ENCODE peak calls at places on chromosomes 5 and 9, in four cellular contexts. V, Y, M and O are unnamed samples.
A peak's percentile ranks its signal among the peaks of the same experiment; 100 is the strongest.

GRCh38 chr9:100597236-100597635 is 19.4 kb downstream of the CAVIN4 start:
- DNase-seq in V (no peak), Y (no peak), M (no peak), O (no peak)

GRCh38 chr9:76512826-76513225 is 53.8 kb downstream of the GCNT1 start:
- DNase-seq in V (no peak), Y (no peak), M (peak; percentile 66), O (no peak)

GRCh38 chr9:126239515-126239914 is 87.1 kb upstream of the MVB12B start:
- DNase-seq in V (no peak), Y (no peak), M (no peak), O (no peak)

GRCh38 chr5:65663804-65664521 is 39.1 kb downstream of the SHLD3 start:
- DNase-seq in V (no peak), Y (no peak), M (peak; percentile 28), O (no peak)

GRCh38 chr5:84274585-84275468 is 109.9 kb downstream of the EDIL3 start:
- DNase-seq in V (peak; percentile 17), Y (peak; percentile 57), M (peak; percentile 60), O (no peak)

GRCh38 chr9:114046876-114047275 is 31.2 kb downstream of the AMBP start:
- DNase-seq in V (no peak), Y (no peak), M (peak; percentile 18), O (no peak)

GRCh38 chr9:89592201-89592815 is 12.5 kb upstream of the GADD45G start:
- DNase-seq in V (no peak), Y (no peak), M (no peak), O (no peak)

GRCh38 chr5:4570047-4571015 is 569.8 kb upstream of the ADAMTS16 start:
- DNase-seq in V (no peak), Y (no peak), M (no peak), O (no peak)

GRCh38 chr9:16131269-16131668 is 578.4 kb downstream of the CCDC171 start:
- DNase-seq in V (no peak), Y (no peak), M (peak; percentile 55), O (no peak)

GRCh38 chr5:124328201-124328600 is 418.2 kb downstream of the ZNF608 start:
- DNase-seq in V (no peak), Y (no peak), M (no peak), O (no peak)

GRCh38 chr5:42767491-42768105 is 11.0 kb downstream of the CCDC152 start:
- DNase-seq in V (peak; percentile 27), Y (no peak), M (peak; percentile 59), O (no peak)

GRCh38 chr5:11903121-11903613 is 1.1 kb downstream of the CTNND2 start:
- DNase-seq in V (no peak), Y (no peak), M (no peak), O (no peak)

GRCh38 chr9:133638076-133638475 is 1.9 kb downstream of the DBH start:
- DNase-seq in V (no peak), Y (no peak), M (no peak), O (no peak)

GRCh38 chr9:134486127-134486995 is 155.2 kb upstream of the COL5A1 start:
- DNase-seq in V (no peak), Y (no peak), M (no peak), O (peak; percentile 27)

GRCh38 chr5:95924720-95925119 is 36.9 kb downstream of the ELL2 start:
- DNase-seq in V (no peak), Y (no peak), M (peak; percentile 87), O (no peak)

GRCh38 chr9:125341566-125341965 is 79.9 kb downstream of the GAPVD1 start:
- DNase-seq in V (no peak), Y (no peak), M (no peak), O (no peak)

GRCh38 chr9:120878188-120879130 is 1.5 kb upstream of the PHF19 start:
- DNase-seq in V (peak; percentile 58), Y (no peak), M (no peak), O (no peak)

GRCh38 chr9:124654431-124654830 is 116.7 kb downstream of the NR6A1 start:
- DNase-seq in V (no peak), Y (no peak), M (no peak), O (no peak)

GRCh38 chr5:162888268-162888667 is 549.1 kb upstream of the CCNG1 start:
- DNase-seq in V (no peak), Y (no peak), M (no peak), O (no peak)

GRCh38 chr9:121082075-121082474 is 7.3 kb downstream of the CNTRL start:
- DNase-seq in V (no peak), Y (no peak), M (no peak), O (no peak)

DNA sequence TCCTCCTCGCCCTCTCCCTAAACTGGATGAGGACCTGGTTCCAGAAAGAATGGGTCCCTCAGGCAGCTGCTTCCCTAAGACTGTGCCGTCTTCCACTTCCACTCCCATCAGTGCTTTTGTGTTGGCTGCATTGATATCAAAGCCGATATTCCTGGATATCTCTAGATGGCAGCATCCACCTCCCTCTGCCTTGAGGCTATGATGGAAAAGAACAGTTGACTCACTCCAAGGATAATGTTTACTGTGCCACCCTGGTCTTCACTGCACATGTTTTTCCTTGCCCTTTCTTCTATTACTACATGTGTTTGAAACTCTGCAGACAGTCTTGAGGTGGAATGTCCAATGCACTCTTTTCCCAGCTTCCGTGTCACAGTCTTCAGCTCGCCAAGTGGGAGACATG is 211.6 kb downstream of the MAST4 start:
- DNase-seq in V (no peak), Y (peak; percentile 40), M (peak; percentile 75), O (no peak)
- TF ChIP-seq CTCF in V (no peak), Y (peak; percentile 34), M (peak; percentile 74), O (peak; percentile 30)

DNA sequence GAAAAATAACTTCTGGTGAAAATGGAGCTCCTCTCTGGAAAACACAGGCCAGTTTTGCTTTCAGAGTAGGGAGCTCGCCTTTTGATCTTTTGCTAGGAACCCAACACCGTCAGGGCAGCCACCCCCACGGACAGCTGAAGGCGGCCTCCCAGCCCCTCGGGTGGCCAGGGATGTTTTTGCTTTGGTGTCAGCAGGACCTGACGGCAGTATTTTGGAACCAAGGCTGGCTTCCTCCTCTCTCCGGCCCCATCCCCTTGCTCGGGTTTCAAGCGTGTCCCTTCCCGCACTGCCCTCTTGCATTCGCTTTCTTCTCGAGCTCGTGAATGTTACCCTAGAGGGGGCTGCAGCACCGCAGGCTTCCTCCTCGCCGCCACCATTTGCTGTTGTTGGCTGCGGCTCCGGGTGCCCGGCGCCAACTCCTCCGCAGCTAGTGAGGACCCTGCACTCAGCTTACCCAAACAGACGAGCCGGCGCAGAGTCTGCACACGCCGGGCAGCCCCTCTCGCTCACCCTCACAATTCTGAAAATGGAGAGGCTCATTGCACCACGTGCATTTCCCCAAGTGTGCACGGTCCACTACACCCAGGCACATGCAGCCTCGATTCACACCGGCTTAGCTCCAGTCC is 35.5 kb upstream of the ADAMTSL1 start:
- DNase-seq in V (no peak), Y (peak; percentile 30), M (peak; percentile 64), O (peak; percentile 13)
- H3K27ac ChIP-seq in V (no peak overlapping the region), Y (peak overlapping the region; percentile 48), M (peak overlapping the region; percentile 60), O (no peak overlapping the region)

GRCh38 chr5:140869555-140869886 is 764 bp downstream of the PCDHA11 start:
- DNase-seq in V (peak; percentile 4), Y (no peak), M (no peak), O (no peak)
- TF ChIP-seq CTCF in V (peak; percentile 59), Y (no peak), M (no peak), O (no peak)

GRCh38 chr5:169874626-169875025 is 105.7 kb downstream of the INSYN2B start:
- DNase-seq in V (no peak), Y (no peak), M (no peak), O (no peak)

GRCh38 chr5:169871816-169872215 is 108.5 kb downstream of the INSYN2B start:
- DNase-seq in V (no peak), Y (no peak), M (no peak), O (no peak)

GRCh38 chr5:169876376-169876775 is 103.9 kb downstream of the INSYN2B start:
- DNase-seq in V (no peak), Y (no peak), M (peak; percentile 18), O (no peak)

GRCh38 chr5:169875091-169875727 is 105.1 kb downstream of the INSYN2B start:
- DNase-seq in V (no peak), Y (peak; percentile 56), M (peak; percentile 72), O (no peak)

GRCh38 chr5:169873642-169874041 is 106.7 kb downstream of the INSYN2B start:
- DNase-seq in V (no peak), Y (no peak), M (peak; percentile 57), O (peak; percentile 61)
- H3K27ac ChIP-seq in V (no peak overlapping the region), Y (no peak overlapping the region), M (no peak overlapping the region), O (no peak overlapping the region)

GRCh38 chr5:112604741-112605390 is 132.8 kb upstream of the APC start:
- DNase-seq in V (peak; percentile 69), Y (no peak), M (no peak), O (no peak)
- TF ChIP-seq CTCF in V (peak; percentile 80), Y (no peak), M (no peak), O (peak; percentile 7)

DNA sequence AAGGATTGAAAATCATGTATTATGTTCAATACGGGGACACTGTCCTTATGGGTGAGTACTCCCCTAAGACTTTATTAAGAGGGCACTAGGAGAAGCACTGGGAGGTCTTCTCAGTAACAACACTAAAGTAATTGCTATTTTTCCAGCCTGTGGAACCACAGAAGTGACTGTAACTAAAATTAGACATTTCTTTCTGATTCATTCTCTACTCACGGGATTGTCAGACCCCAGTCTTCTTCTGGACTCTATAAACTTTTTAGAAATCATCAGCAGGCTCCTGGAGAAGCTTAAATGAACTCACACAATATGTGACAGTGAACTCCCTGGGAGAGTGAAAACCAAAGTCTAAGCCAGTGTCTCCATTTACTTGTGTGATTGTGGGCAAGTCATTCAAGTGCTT is 14.5 kb downstream of the TLR4 start:
- DNase-seq in V (no peak), Y (no peak), M (no peak), O (no peak)
- H3K27ac ChIP-seq in V (no peak overlapping the region), Y (no peak overlapping the region), M (no peak overlapping the region), O (no peak overlapping the region)

DNA sequence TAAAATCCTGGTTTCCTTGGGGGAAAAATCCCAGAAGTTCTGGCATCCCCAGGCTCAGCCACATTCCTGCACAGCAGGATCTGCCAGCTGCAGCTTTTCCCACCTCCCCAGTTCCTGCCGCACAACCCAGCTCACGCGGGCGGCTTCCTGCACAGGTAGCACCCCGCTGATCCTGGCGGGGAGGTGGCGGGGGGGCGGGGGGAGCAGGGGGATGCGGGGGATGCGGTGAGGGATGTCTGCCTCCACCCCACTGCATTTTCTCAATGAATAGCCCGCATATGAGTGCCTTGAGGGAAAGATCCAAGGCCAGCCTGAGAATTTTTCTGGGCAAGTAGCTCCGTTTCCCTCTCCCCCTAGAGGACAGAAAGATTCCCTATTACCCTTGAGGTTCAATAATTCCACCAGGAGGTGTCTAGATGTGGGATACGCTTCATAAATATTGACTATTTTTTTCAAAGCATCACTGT is 21.1 kb downstream of the GFPT2 start:
- DNase-seq in V (no peak), Y (no peak), M (peak; percentile 25), O (no peak)
- TF ChIP-seq CTCF in V (no peak), Y (peak; percentile 8), M (peak; percentile 31), O (no peak)